ENCODE peak calls at places on chromosomes 3 and 15, in ten cellular contexts. One of them, this sample, is unnamed.

GRCh38 chr3:126928921-126929485 is 53.9 kb upstream of the PLXNA1 start:
- DNase-seq in ACHN: no peak
- DNase-seq in AML-193: no peak
- DNase-seq in PC-3: no peak
- DNase-seq in T-helper 1 cell: no peak
- DNase-seq in AG09319: no peak
- DNase-seq in activated CD4-positive, CD25-positive, alpha-beta regulatory T cell: no peak
- DNase-seq in T-helper 17 cell: no peak
- DNase-seq in stimulated activated effector memory CD8-positive, alpha-beta T cell treated with anti-CD3 and anti-CD28 coated beads, Interleukin-12 subunit alpha, Interleukin-12 subunit beta, amount 100 ng/mL, for 72 hours: no peak
- DNase-seq in neuronal stem cell: no peak
- DNase-seq in this sample: no peak

GRCh38 chr3:106265704-106266103 is 396.9 kb upstream of the CBLB start:
- DNase-seq in AG09319: no peak
- DNase-seq in neuronal stem cell: no peak
- DNase-seq in ACHN: no peak
- DNase-seq in AML-193: no peak
- DNase-seq in T-helper 1 cell: no peak
- DNase-seq in T-helper 17 cell: no peak
- DNase-seq in stimulated activated effector memory CD8-positive, alpha-beta T cell treated with anti-CD3 and anti-CD28 coated beads, Interleukin-12 subunit alpha, Interleukin-12 subunit beta, amount 100 ng/mL, for 72 hours: no peak
- DNase-seq in activated CD4-positive, CD25-positive, alpha-beta regulatory T cell: no peak
- DNase-seq in PC-3: no peak
- DNase-seq in this sample: no peak

GRCh38 chr3:9340450-9341009 is 22.3 kb upstream of the THUMPD3 start:
- DNase-seq in AML-193: no peak
- DNase-seq in T-helper 17 cell: no peak
- DNase-seq in T-helper 1 cell: no peak
- DNase-seq in PC-3: peak; percentile 84
- DNase-seq in stimulated activated effector memory CD8-positive, alpha-beta T cell treated with anti-CD3 and anti-CD28 coated beads, Interleukin-12 subunit alpha, Interleukin-12 subunit beta, amount 100 ng/mL, for 72 hours: no peak
- DNase-seq in activated CD4-positive, CD25-positive, alpha-beta regulatory T cell: no peak
- DNase-seq in AG09319: peak; percentile 67
- DNase-seq in neuronal stem cell: no peak
- DNase-seq in ACHN: peak; percentile 65
- DNase-seq in this sample: no peak

GRCh38 chr3:62582495-62583172 is 209.3 kb upstream of the FEZF2 start:
- DNase-seq in PC-3: no peak
- DNase-seq in T-helper 1 cell: no peak
- DNase-seq in AML-193: no peak
- DNase-seq in stimulated activated effector memory CD8-positive, alpha-beta T cell treated with anti-CD3 and anti-CD28 coated beads, Interleukin-12 subunit alpha, Interleukin-12 subunit beta, amount 100 ng/mL, for 72 hours: no peak
- DNase-seq in neuronal stem cell: no peak
- DNase-seq in T-helper 17 cell: no peak
- DNase-seq in activated CD4-positive, CD25-positive, alpha-beta regulatory T cell: no peak
- DNase-seq in AG09319: no peak
- DNase-seq in ACHN: no peak
- DNase-seq in this sample: no peak

GRCh38 chr15:25582886-25583285 is 144.1 kb upstream of the UBE3A start:
- DNase-seq in neuronal stem cell: no peak
- DNase-seq in activated CD4-positive, CD25-positive, alpha-beta regulatory T cell: no peak
- DNase-seq in stimulated activated effector memory CD8-positive, alpha-beta T cell treated with anti-CD3 and anti-CD28 coated beads, Interleukin-12 subunit alpha, Interleukin-12 subunit beta, amount 100 ng/mL, for 72 hours: no peak
- DNase-seq in AG09319: no peak
- DNase-seq in PC-3: no peak
- DNase-seq in AML-193: no peak
- DNase-seq in T-helper 1 cell: no peak
- DNase-seq in ACHN: no peak
- DNase-seq in T-helper 17 cell: no peak
- DNase-seq in this sample: no peak

GRCh38 chr3:187016639-187017345 is 86.5 kb downstream of the ST6GAL1 start:
- DNase-seq in activated CD4-positive, CD25-positive, alpha-beta regulatory T cell: no peak
- DNase-seq in AML-193: peak; percentile 36
- DNase-seq in T-helper 17 cell: no peak
- DNase-seq in neuronal stem cell: no peak
- DNase-seq in PC-3: peak; percentile 9
- DNase-seq in T-helper 1 cell: no peak
- DNase-seq in stimulated activated effector memory CD8-positive, alpha-beta T cell treated with anti-CD3 and anti-CD28 coated beads, Interleukin-12 subunit alpha, Interleukin-12 subunit beta, amount 100 ng/mL, for 72 hours: peak; percentile 30
- DNase-seq in AG09319: no peak
- DNase-seq in ACHN: no peak
- DNase-seq in this sample: no peak

GRCh38 chr3:52561028-52561749 is 24.8 kb downstream of the UQCC5 start:
- DNase-seq in T-helper 1 cell: no peak
- DNase-seq in PC-3: no peak
- DNase-seq in AG09319: no peak
- DNase-seq in neuronal stem cell: peak; percentile 8
- DNase-seq in ACHN: no peak
- DNase-seq in activated CD4-positive, CD25-positive, alpha-beta regulatory T cell: no peak
- DNase-seq in stimulated activated effector memory CD8-positive, alpha-beta T cell treated with anti-CD3 and anti-CD28 coated beads, Interleukin-12 subunit alpha, Interleukin-12 subunit beta, amount 100 ng/mL, for 72 hours: no peak
- DNase-seq in T-helper 17 cell: no peak
- DNase-seq in AML-193: no peak
- DNase-seq in this sample: no peak

GRCh38 chr15:52780172-52780980 is 9.8 kb downstream of the ONECUT1 start:
- DNase-seq in T-helper 1 cell: no peak
- DNase-seq in T-helper 17 cell: peak; percentile 42
- DNase-seq in activated CD4-positive, CD25-positive, alpha-beta regulatory T cell: peak; percentile 40
- DNase-seq in neuronal stem cell: peak; percentile 67
- DNase-seq in AML-193: peak; percentile 90
- DNase-seq in stimulated activated effector memory CD8-positive, alpha-beta T cell treated with anti-CD3 and anti-CD28 coated beads, Interleukin-12 subunit alpha, Interleukin-12 subunit beta, amount 100 ng/mL, for 72 hours: peak; percentile 85
- DNase-seq in ACHN: peak; percentile 42
- DNase-seq in PC-3: peak; percentile 76
- DNase-seq in AG09319: no peak
- DNase-seq in this sample: peak; percentile 90

GRCh38 chr3:125116311-125117069 is 60.7 kb upstream of the HEG1 start:
- DNase-seq in PC-3: peak; percentile 74
- DNase-seq in activated CD4-positive, CD25-positive, alpha-beta regulatory T cell: no peak
- DNase-seq in stimulated activated effector memory CD8-positive, alpha-beta T cell treated with anti-CD3 and anti-CD28 coated beads, Interleukin-12 subunit alpha, Interleukin-12 subunit beta, amount 100 ng/mL, for 72 hours: no peak
- DNase-seq in AML-193: no peak
- DNase-seq in T-helper 1 cell: no peak
- DNase-seq in AG09319: peak; percentile 77
- DNase-seq in neuronal stem cell: no peak
- DNase-seq in T-helper 17 cell: no peak
- DNase-seq in ACHN: peak; percentile 55
- DNase-seq in this sample: no peak

GRCh38 chr3:114112696-114113095 is 56.2 kb downstream of the QTRT2 start:
- DNase-seq in activated CD4-positive, CD25-positive, alpha-beta regulatory T cell: no peak
- DNase-seq in stimulated activated effector memory CD8-positive, alpha-beta T cell treated with anti-CD3 and anti-CD28 coated beads, Interleukin-12 subunit alpha, Interleukin-12 subunit beta, amount 100 ng/mL, for 72 hours: no peak
- DNase-seq in T-helper 17 cell: no peak
- DNase-seq in neuronal stem cell: no peak
- DNase-seq in T-helper 1 cell: no peak
- DNase-seq in ACHN: no peak
- DNase-seq in AML-193: no peak
- DNase-seq in AG09319: no peak
- DNase-seq in PC-3: peak; percentile 24
- DNase-seq in this sample: no peak

GRCh38 chr3:7309707-7310106 is 448.8 kb downstream of the GRM7 start:
- DNase-seq in stimulated activated effector memory CD8-positive, alpha-beta T cell treated with anti-CD3 and anti-CD28 coated beads, Interleukin-12 subunit alpha, Interleukin-12 subunit beta, amount 100 ng/mL, for 72 hours: no peak
- DNase-seq in AG09319: no peak
- DNase-seq in activated CD4-positive, CD25-positive, alpha-beta regulatory T cell: no peak
- DNase-seq in T-helper 17 cell: no peak
- DNase-seq in neuronal stem cell: no peak
- DNase-seq in T-helper 1 cell: no peak
- DNase-seq in AML-193: no peak
- DNase-seq in ACHN: peak; percentile 35
- DNase-seq in PC-3: no peak
- DNase-seq in this sample: no peak

GRCh38 chr3:171113716-171114115 is 87.2 kb upstream of the SLC2A2 start:
- DNase-seq in neuronal stem cell: no peak
- DNase-seq in PC-3: no peak
- DNase-seq in AG09319: no peak
- DNase-seq in AML-193: no peak
- DNase-seq in stimulated activated effector memory CD8-positive, alpha-beta T cell treated with anti-CD3 and anti-CD28 coated beads, Interleukin-12 subunit alpha, Interleukin-12 subunit beta, amount 100 ng/mL, for 72 hours: no peak
- DNase-seq in ACHN: no peak
- DNase-seq in activated CD4-positive, CD25-positive, alpha-beta regulatory T cell: no peak
- DNase-seq in T-helper 17 cell: no peak
- DNase-seq in T-helper 1 cell: no peak
- DNase-seq in this sample: peak; percentile 83

GRCh38 chr3:151468284-151468917 is 7.5 kb upstream of the IGSF10 start:
- DNase-seq in activated CD4-positive, CD25-positive, alpha-beta regulatory T cell: no peak
- DNase-seq in AML-193: peak; percentile 61
- DNase-seq in ACHN: peak; percentile 49
- DNase-seq in stimulated activated effector memory CD8-positive, alpha-beta T cell treated with anti-CD3 and anti-CD28 coated beads, Interleukin-12 subunit alpha, Interleukin-12 subunit beta, amount 100 ng/mL, for 72 hours: peak; percentile 58
- DNase-seq in neuronal stem cell: peak; percentile 57
- DNase-seq in AG09319: no peak
- DNase-seq in T-helper 1 cell: no peak
- DNase-seq in T-helper 17 cell: no peak
- DNase-seq in PC-3: peak; percentile 90
- DNase-seq in this sample: peak; percentile 80

GRCh38 chr3:125437631-125438435 is 62.7 kb upstream of the ZNF148 start:
- DNase-seq in T-helper 1 cell: no peak
- DNase-seq in AML-193: no peak
- DNase-seq in stimulated activated effector memory CD8-positive, alpha-beta T cell treated with anti-CD3 and anti-CD28 coated beads, Interleukin-12 subunit alpha, Interleukin-12 subunit beta, amount 100 ng/mL, for 72 hours: peak; percentile 78
- DNase-seq in neuronal stem cell: peak; percentile 58
- DNase-seq in activated CD4-positive, CD25-positive, alpha-beta regulatory T cell: peak; percentile 51
- DNase-seq in ACHN: peak; percentile 44
- DNase-seq in PC-3: peak; percentile 61
- DNase-seq in T-helper 17 cell: peak; percentile 40
- DNase-seq in AG09319: peak; percentile 7
- DNase-seq in this sample: peak; percentile 89

GRCh38 chr3:132643366-132643765 is 16.2 kb downstream of the ACAD11 start:
- DNase-seq in activated CD4-positive, CD25-positive, alpha-beta regulatory T cell: no peak
- DNase-seq in neuronal stem cell: no peak
- DNase-seq in AML-193: peak; percentile 48
- DNase-seq in T-helper 1 cell: no peak
- DNase-seq in PC-3: no peak
- DNase-seq in stimulated activated effector memory CD8-positive, alpha-beta T cell treated with anti-CD3 and anti-CD28 coated beads, Interleukin-12 subunit alpha, Interleukin-12 subunit beta, amount 100 ng/mL, for 72 hours: no peak
- DNase-seq in ACHN: no peak
- DNase-seq in T-helper 17 cell: no peak
- DNase-seq in AG09319: no peak
- DNase-seq in this sample: no peak

GRCh38 chr3:38829404-38829803 is 13.4 kb upstream of the SCN10A start:
- DNase-seq in T-helper 17 cell: no peak
- DNase-seq in stimulated activated effector memory CD8-positive, alpha-beta T cell treated with anti-CD3 and anti-CD28 coated beads, Interleukin-12 subunit alpha, Interleukin-12 subunit beta, amount 100 ng/mL, for 72 hours: no peak
- DNase-seq in PC-3: peak; percentile 70
- DNase-seq in activated CD4-positive, CD25-positive, alpha-beta regulatory T cell: no peak
- DNase-seq in AML-193: no peak
- DNase-seq in ACHN: no peak
- DNase-seq in T-helper 1 cell: no peak
- DNase-seq in AG09319: peak; percentile 42
- DNase-seq in neuronal stem cell: no peak
- DNase-seq in this sample: no peak

GRCh38 chr15:40241305-40242215 is 2.7 kb downstream of the PAK6 start:
- DNase-seq in stimulated activated effector memory CD8-positive, alpha-beta T cell treated with anti-CD3 and anti-CD28 coated beads, Interleukin-12 subunit alpha, Interleukin-12 subunit beta, amount 100 ng/mL, for 72 hours: no peak
- DNase-seq in activated CD4-positive, CD25-positive, alpha-beta regulatory T cell: no peak
- DNase-seq in T-helper 17 cell: no peak
- DNase-seq in neuronal stem cell: no peak
- DNase-seq in T-helper 1 cell: no peak
- DNase-seq in ACHN: no peak
- DNase-seq in AG09319: no peak
- DNase-seq in AML-193: no peak
- DNase-seq in PC-3: no peak
- DNase-seq in this sample: peak; percentile 42

GRCh38 chr3:72413228-72413627 is 435.0 kb downstream of the SHQ1 start:
- DNase-seq in T-helper 1 cell: no peak
- DNase-seq in activated CD4-positive, CD25-positive, alpha-beta regulatory T cell: no peak
- DNase-seq in PC-3: peak; percentile 52
- DNase-seq in ACHN: no peak
- DNase-seq in AG09319: no peak
- DNase-seq in stimulated activated effector memory CD8-positive, alpha-beta T cell treated with anti-CD3 and anti-CD28 coated beads, Interleukin-12 subunit alpha, Interleukin-12 subunit beta, amount 100 ng/mL, for 72 hours: no peak
- DNase-seq in neuronal stem cell: no peak
- DNase-seq in AML-193: no peak
- DNase-seq in T-helper 17 cell: no peak
- DNase-seq in this sample: no peak

GRCh38 chr3:130935761-130936160 is 41.9 kb downstream of the ATP2C1 start:
- DNase-seq in stimulated activated effector memory CD8-positive, alpha-beta T cell treated with anti-CD3 and anti-CD28 coated beads, Interleukin-12 subunit alpha, Interleukin-12 subunit beta, amount 100 ng/mL, for 72 hours: no peak
- DNase-seq in T-helper 1 cell: no peak
- DNase-seq in T-helper 17 cell: no peak
- DNase-seq in ACHN: peak; percentile 39
- DNase-seq in AML-193: no peak
- DNase-seq in PC-3: peak; percentile 6
- DNase-seq in AG09319: no peak
- DNase-seq in activated CD4-positive, CD25-positive, alpha-beta regulatory T cell: no peak
- DNase-seq in neuronal stem cell: no peak
- DNase-seq in this sample: no peak

GRCh38 chr15:76905013-76905839 is at the start of gene SCAPER:
- DNase-seq in AML-193: peak; percentile 73
- DNase-seq in T-helper 17 cell: peak; percentile 91
- DNase-seq in activated CD4-positive, CD25-positive, alpha-beta regulatory T cell: peak; percentile 80
- DNase-seq in ACHN: peak; percentile 86
- DNase-seq in PC-3: peak; percentile 81
- DNase-seq in AG09319: peak; percentile 51
- DNase-seq in stimulated activated effector memory CD8-positive, alpha-beta T cell treated with anti-CD3 and anti-CD28 coated beads, Interleukin-12 subunit alpha, Interleukin-12 subunit beta, amount 100 ng/mL, for 72 hours: peak; percentile 95
- DNase-seq in T-helper 1 cell: peak; percentile 86
- DNase-seq in neuronal stem cell: peak; percentile 90
- DNase-seq in this sample: peak; percentile 97

GRCh38 chr3:146498002-146498736 is 28.8 kb upstream of the PLSCR2 start:
- DNase-seq in T-helper 1 cell: no peak
- DNase-seq in stimulated activated effector memory CD8-positive, alpha-beta T cell treated with anti-CD3 and anti-CD28 coated beads, Interleukin-12 subunit alpha, Interleukin-12 subunit beta, amount 100 ng/mL, for 72 hours: no peak
- DNase-seq in T-helper 17 cell: no peak
- DNase-seq in AML-193: no peak
- DNase-seq in activated CD4-positive, CD25-positive, alpha-beta regulatory T cell: no peak
- DNase-seq in PC-3: no peak
- DNase-seq in ACHN: no peak
- DNase-seq in neuronal stem cell: no peak
- DNase-seq in AG09319: no peak
- DNase-seq in this sample: no peak

GRCh38 chr3:127573916-127574315 is 16.6 kb downstream of the TPRA1 start:
- DNase-seq in AG09319: no peak
- DNase-seq in T-helper 1 cell: no peak
- DNase-seq in ACHN: no peak
- DNase-seq in AML-193: no peak
- DNase-seq in T-helper 17 cell: no peak
- DNase-seq in neuronal stem cell: no peak
- DNase-seq in stimulated activated effector memory CD8-positive, alpha-beta T cell treated with anti-CD3 and anti-CD28 coated beads, Interleukin-12 subunit alpha, Interleukin-12 subunit beta, amount 100 ng/mL, for 72 hours: no peak
- DNase-seq in activated CD4-positive, CD25-positive, alpha-beta regulatory T cell: no peak
- DNase-seq in PC-3: no peak
- DNase-seq in this sample: no peak

GRCh38 chr15:73403171-73403570 is 34.4 kb upstream of the HCN4 start:
- DNase-seq in ACHN: no peak
- DNase-seq in activated CD4-positive, CD25-positive, alpha-beta regulatory T cell: no peak
- DNase-seq in PC-3: no peak
- DNase-seq in T-helper 1 cell: no peak
- DNase-seq in stimulated activated effector memory CD8-positive, alpha-beta T cell treated with anti-CD3 and anti-CD28 coated beads, Interleukin-12 subunit alpha, Interleukin-12 subunit beta, amount 100 ng/mL, for 72 hours: no peak
- DNase-seq in neuronal stem cell: no peak
- DNase-seq in AML-193: no peak
- DNase-seq in T-helper 17 cell: no peak
- DNase-seq in AG09319: no peak
- DNase-seq in this sample: no peak

GRCh38 chr3:122626515-122627180 is 49.2 kb downstream of the PARP15 start:
- DNase-seq in PC-3: no peak
- DNase-seq in AML-193: no peak
- DNase-seq in ACHN: no peak
- DNase-seq in stimulated activated effector memory CD8-positive, alpha-beta T cell treated with anti-CD3 and anti-CD28 coated beads, Interleukin-12 subunit alpha, Interleukin-12 subunit beta, amount 100 ng/mL, for 72 hours: no peak
- DNase-seq in T-helper 1 cell: no peak
- DNase-seq in neuronal stem cell: no peak
- DNase-seq in AG09319: no peak
- DNase-seq in T-helper 17 cell: no peak
- DNase-seq in activated CD4-positive, CD25-positive, alpha-beta regulatory T cell: no peak
- DNase-seq in this sample: no peak

GRCh38 chr3:10883478-10884234 is 67.6 kb downstream of the SLC6A11 start:
- DNase-seq in T-helper 17 cell: no peak
- DNase-seq in PC-3: peak; percentile 70
- DNase-seq in neuronal stem cell: peak; percentile 17
- DNase-seq in AML-193: no peak
- DNase-seq in stimulated activated effector memory CD8-positive, alpha-beta T cell treated with anti-CD3 and anti-CD28 coated beads, Interleukin-12 subunit alpha, Interleukin-12 subunit beta, amount 100 ng/mL, for 72 hours: no peak
- DNase-seq in ACHN: peak; percentile 11
- DNase-seq in AG09319: no peak
- DNase-seq in T-helper 1 cell: no peak
- DNase-seq in activated CD4-positive, CD25-positive, alpha-beta regulatory T cell: no peak
- DNase-seq in this sample: peak; percentile 77

GRCh38 chr3:32440481-32441350 is 49.1 kb downstream of the CMTM7 start:
- DNase-seq in T-helper 17 cell: no peak
- DNase-seq in AML-193: no peak
- DNase-seq in AG09319: no peak
- DNase-seq in PC-3: no peak
- DNase-seq in activated CD4-positive, CD25-positive, alpha-beta regulatory T cell: no peak
- DNase-seq in ACHN: no peak
- DNase-seq in stimulated activated effector memory CD8-positive, alpha-beta T cell treated with anti-CD3 and anti-CD28 coated beads, Interleukin-12 subunit alpha, Interleukin-12 subunit beta, amount 100 ng/mL, for 72 hours: no peak
- DNase-seq in T-helper 1 cell: no peak
- DNase-seq in neuronal stem cell: no peak
- DNase-seq in this sample: no peak

GRCh38 chr15:63037996-63038720 is 4.4 kb upstream of the TPM1 start:
- DNase-seq in activated CD4-positive, CD25-positive, alpha-beta regulatory T cell: no peak
- DNase-seq in T-helper 1 cell: no peak
- DNase-seq in ACHN: no peak
- DNase-seq in AG09319: no peak
- DNase-seq in stimulated activated effector memory CD8-positive, alpha-beta T cell treated with anti-CD3 and anti-CD28 coated beads, Interleukin-12 subunit alpha, Interleukin-12 subunit beta, amount 100 ng/mL, for 72 hours: no peak
- DNase-seq in AML-193: no peak
- DNase-seq in T-helper 17 cell: no peak
- DNase-seq in PC-3: peak; percentile 28
- DNase-seq in neuronal stem cell: no peak
- DNase-seq in this sample: no peak

GRCh38 chr3:124985358-124985757 is 50.8 kb upstream of the MUC13 start:
- DNase-seq in neuronal stem cell: no peak
- DNase-seq in T-helper 17 cell: no peak
- DNase-seq in ACHN: peak; percentile 59
- DNase-seq in stimulated activated effector memory CD8-positive, alpha-beta T cell treated with anti-CD3 and anti-CD28 coated beads, Interleukin-12 subunit alpha, Interleukin-12 subunit beta, amount 100 ng/mL, for 72 hours: no peak
- DNase-seq in T-helper 1 cell: no peak
- DNase-seq in AG09319: no peak
- DNase-seq in AML-193: no peak
- DNase-seq in PC-3: peak; percentile 70
- DNase-seq in activated CD4-positive, CD25-positive, alpha-beta regulatory T cell: no peak
- DNase-seq in this sample: no peak